ENCODE peak calls at places on chromosomes 16 and 17, in five cellular contexts. One of them, this sample, is unnamed.

GRCh38 chr16:716250-716607 is 1.3 kb downstream of the METRN start:
- DNase-seq in fibroblast of the aortic adventitia: peak
- DNase-seq in HFF-Myc: no peak
- DNase-seq in HAP-1: peak
- DNase-seq in CD8-positive, alpha-beta T cell: no peak
- DNase-seq in this sample: peak

GRCh38 chr16:13436641-13437423 is 483.1 kb upstream of the ERCC4 start:
- DNase-seq in fibroblast of the aortic adventitia: no peak
- DNase-seq in HFF-Myc: no peak
- DNase-seq in HAP-1: no peak
- DNase-seq in CD8-positive, alpha-beta T cell: no peak
- DNase-seq in this sample: no peak

GRCh38 chr17:16150251-16150859 is 65.0 kb downstream of the NCOR1 start:
- DNase-seq in fibroblast of the aortic adventitia: peak
- DNase-seq in HFF-Myc: peak
- DNase-seq in HAP-1: no peak
- DNase-seq in CD8-positive, alpha-beta T cell: no peak
- DNase-seq in this sample: no peak

GRCh38 chr16:19071811-19072777 is 4.7 kb downstream of the COQ7 start:
- DNase-seq in fibroblast of the aortic adventitia: peak
- DNase-seq in HFF-Myc: no peak
- DNase-seq in HAP-1: peak
- DNase-seq in CD8-positive, alpha-beta T cell: peak
- DNase-seq in this sample: peak

GRCh38 chr17:55785181-55785580 is 34.3 kb downstream of the PCTP start:
- DNase-seq in fibroblast of the aortic adventitia: no peak
- DNase-seq in HFF-Myc: no peak
- DNase-seq in HAP-1: no peak
- DNase-seq in CD8-positive, alpha-beta T cell: no peak
- DNase-seq in this sample: no peak

GRCh38 chr17:58329808-58330543 is 1.4 kb upstream of the TSPOAP1 start:
- DNase-seq in fibroblast of the aortic adventitia: no peak
- DNase-seq in HFF-Myc: no peak
- DNase-seq in HAP-1: no peak
- DNase-seq in CD8-positive, alpha-beta T cell: no peak
- DNase-seq in this sample: no peak

GRCh38 chr17:80423536-80424225 is 8.7 kb downstream of the ENDOV start:
- DNase-seq in fibroblast of the aortic adventitia: no peak
- DNase-seq in HFF-Myc: no peak
- DNase-seq in HAP-1: no peak
- DNase-seq in CD8-positive, alpha-beta T cell: no peak
- DNase-seq in this sample: no peak

GRCh38 chr17:62565817-62566216 is 61.7 kb upstream of the MRC2 start:
- DNase-seq in fibroblast of the aortic adventitia: peak
- DNase-seq in HFF-Myc: no peak
- DNase-seq in HAP-1: no peak
- DNase-seq in CD8-positive, alpha-beta T cell: no peak
- DNase-seq in this sample: no peak

GRCh38 chr16:25613931-25614330 is 77.8 kb upstream of the HS3ST4 start:
- DNase-seq in fibroblast of the aortic adventitia: no peak
- DNase-seq in HFF-Myc: no peak
- DNase-seq in HAP-1: no peak
- DNase-seq in CD8-positive, alpha-beta T cell: no peak
- DNase-seq in this sample: no peak

GRCh38 chr17:62617894-62618472 is 9.5 kb upstream of the MRC2 start:
- DNase-seq in fibroblast of the aortic adventitia: peak
- DNase-seq in HFF-Myc: peak
- DNase-seq in HAP-1: no peak
- DNase-seq in CD8-positive, alpha-beta T cell: no peak
- DNase-seq in this sample: no peak

GRCh38 chr17:31564883-31565297 is 173.4 kb downstream of the RAB11FIP4 start:
- DNase-seq in fibroblast of the aortic adventitia: no peak
- DNase-seq in HFF-Myc: no peak
- DNase-seq in HAP-1: no peak
- DNase-seq in CD8-positive, alpha-beta T cell: no peak
- DNase-seq in this sample: no peak

GRCh38 chr17:82424001-82424862 is 5.8 kb upstream of the OGFOD3 start:
- DNase-seq in fibroblast of the aortic adventitia: peak
- DNase-seq in HFF-Myc: no peak
- DNase-seq in HAP-1: peak
- DNase-seq in CD8-positive, alpha-beta T cell: peak
- DNase-seq in this sample: no peak

GRCh38 chr17:27576429-27577123 is 54.4 kb upstream of the LGALS9 start:
- DNase-seq in fibroblast of the aortic adventitia: peak
- DNase-seq in HFF-Myc: no peak
- DNase-seq in HAP-1: no peak
- DNase-seq in CD8-positive, alpha-beta T cell: no peak
- DNase-seq in this sample: no peak

GRCh38 chr16:5900046-5900445 is 802.5 kb upstream of the EEF2KMT start:
- DNase-seq in fibroblast of the aortic adventitia: no peak
- DNase-seq in HFF-Myc: no peak
- DNase-seq in HAP-1: no peak
- DNase-seq in CD8-positive, alpha-beta T cell: no peak
- DNase-seq in this sample: no peak

GRCh38 chr17:1909985-1910384 is 80.2 kb downstream of the RPA1 start:
- DNase-seq in fibroblast of the aortic adventitia: no peak
- DNase-seq in HFF-Myc: no peak
- DNase-seq in HAP-1: no peak
- DNase-seq in CD8-positive, alpha-beta T cell: no peak
- DNase-seq in this sample: no peak

GRCh38 chr17:1907818-1908698 is 78.3 kb downstream of the RPA1 start:
- DNase-seq in fibroblast of the aortic adventitia: peak
- DNase-seq in HFF-Myc: no peak
- DNase-seq in HAP-1: no peak
- DNase-seq in CD8-positive, alpha-beta T cell: no peak
- DNase-seq in this sample: no peak

GRCh38 chr17:1907216-1907631 is 77.4 kb downstream of the RPA1 start:
- DNase-seq in fibroblast of the aortic adventitia: no peak
- DNase-seq in HFF-Myc: no peak
- DNase-seq in HAP-1: no peak
- DNase-seq in CD8-positive, alpha-beta T cell: no peak
- DNase-seq in this sample: peak

GRCh38 chr17:1906622-1907021 is 76.8 kb downstream of the RPA1 start:
- DNase-seq in fibroblast of the aortic adventitia: peak
- DNase-seq in HFF-Myc: no peak
- DNase-seq in HAP-1: peak
- DNase-seq in CD8-positive, alpha-beta T cell: no peak
- DNase-seq in this sample: no peak

DNA sequence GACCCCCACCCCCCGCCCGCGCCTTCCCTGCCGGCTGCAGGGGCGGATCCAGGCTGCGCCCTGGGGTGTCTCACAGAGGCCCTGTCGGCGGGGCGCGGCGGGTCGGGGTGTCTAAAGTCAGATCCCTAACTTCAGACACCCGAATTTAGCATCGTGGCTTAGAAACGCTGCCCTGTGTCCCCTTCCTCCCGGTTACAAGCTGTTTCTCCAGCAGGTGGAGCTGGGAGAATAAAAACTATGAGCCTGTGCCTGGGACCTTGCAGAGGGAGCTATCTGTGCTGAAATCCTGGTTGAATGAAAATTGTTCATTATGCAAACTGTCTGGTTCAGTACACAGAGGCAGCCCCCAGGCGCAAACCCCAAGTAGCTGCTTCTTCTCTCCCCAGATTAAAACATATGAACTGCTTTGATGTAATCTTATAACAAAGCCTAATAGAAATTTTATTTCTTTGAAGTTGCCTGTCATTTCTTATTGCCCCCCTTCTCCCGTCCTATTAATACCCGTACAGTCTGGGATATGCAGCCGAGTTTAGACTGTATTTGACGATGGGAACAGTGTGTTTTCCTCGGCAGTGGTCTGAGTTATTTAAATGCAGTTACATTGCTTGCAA is 79.0 kb downstream of the RPA1 start:
- DNase-seq in fibroblast of the aortic adventitia: peak
- DNase-seq in HFF-Myc: peak
- DNase-seq in HAP-1: peak
- DNase-seq in CD8-positive, alpha-beta T cell: no peak
- DNase-seq in this sample: no peak
- H3K4me3 ChIP-seq in fibroblast of the aortic adventitia: peak
- H3K4me3 ChIP-seq in HFF-Myc: peak
- H3K4me3 ChIP-seq in HAP-1: no peak
- H3K4me3 ChIP-seq in CD8-positive, alpha-beta T cell: peak
- H3K4me3 ChIP-seq in this sample: peak

GRCh38 chr17:75665981-75666380 is 973 bp downstream of the RECQL5 start:
- DNase-seq in fibroblast of the aortic adventitia: no peak
- DNase-seq in HFF-Myc: no peak
- DNase-seq in HAP-1: no peak
- DNase-seq in CD8-positive, alpha-beta T cell: no peak
- DNase-seq in this sample: no peak
- H3K4me3 ChIP-seq in fibroblast of the aortic adventitia: peak
- H3K4me3 ChIP-seq in HFF-Myc: peak
- H3K4me3 ChIP-seq in HAP-1: peak
- H3K4me3 ChIP-seq in CD8-positive, alpha-beta T cell: peak
- H3K4me3 ChIP-seq in this sample: peak

DNA sequence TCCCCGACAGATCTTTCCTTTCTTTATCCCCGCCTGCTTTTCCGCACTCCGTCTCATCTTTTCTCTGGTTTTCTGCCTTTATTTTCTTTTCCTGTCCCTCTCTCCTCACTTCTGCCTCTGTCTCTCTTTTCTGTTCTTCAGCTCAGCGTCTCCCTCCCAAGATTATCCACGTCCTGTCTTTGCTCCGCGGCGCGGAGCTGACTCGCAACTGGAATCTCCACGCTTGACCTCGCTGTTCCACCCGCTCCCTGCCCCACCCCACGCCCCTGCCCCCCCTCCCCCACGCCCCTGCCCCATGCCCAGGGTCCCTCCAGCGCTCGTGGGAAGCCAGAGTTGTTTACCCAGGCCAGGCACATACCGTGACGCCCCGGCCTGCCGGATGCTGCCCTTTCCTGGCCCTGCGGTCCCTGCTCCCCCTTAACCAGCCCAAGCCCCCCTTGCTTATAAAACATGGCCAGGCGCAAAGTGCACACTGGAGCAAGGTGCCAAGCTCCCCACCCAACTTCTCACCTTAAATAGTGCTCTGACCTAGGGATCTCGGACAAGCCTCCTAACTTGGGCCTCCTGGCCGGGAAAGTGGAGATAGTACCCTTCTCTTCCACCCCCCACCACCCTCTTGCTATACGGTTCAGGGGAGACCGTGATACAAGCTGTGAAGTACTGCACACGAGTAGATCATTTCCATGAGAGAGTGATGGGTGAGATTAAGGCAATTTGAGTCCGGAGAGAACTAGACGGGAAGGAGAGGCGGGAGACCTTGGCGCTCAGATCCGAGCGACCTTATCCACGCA is 4.7 kb upstream of the LHX1 start:
- DNase-seq in fibroblast of the aortic adventitia: no peak
- DNase-seq in HFF-Myc: no peak
- DNase-seq in HAP-1: no peak
- DNase-seq in CD8-positive, alpha-beta T cell: no peak
- DNase-seq in this sample: no peak
- H3K4me3 ChIP-seq in fibroblast of the aortic adventitia: no peak
- H3K4me3 ChIP-seq in HFF-Myc: no peak
- H3K4me3 ChIP-seq in HAP-1: no peak
- H3K4me3 ChIP-seq in CD8-positive, alpha-beta T cell: peak
- H3K4me3 ChIP-seq in this sample: no peak

GRCh38 chr16:4624827-4625616 is 396 bp downstream of the MGRN1 start:
- DNase-seq in fibroblast of the aortic adventitia: peak
- DNase-seq in HFF-Myc: no peak
- DNase-seq in HAP-1: peak
- DNase-seq in CD8-positive, alpha-beta T cell: no peak
- DNase-seq in this sample: peak
- H3K4me3 ChIP-seq in fibroblast of the aortic adventitia: peak
- H3K4me3 ChIP-seq in HFF-Myc: peak
- H3K4me3 ChIP-seq in HAP-1: peak
- H3K4me3 ChIP-seq in CD8-positive, alpha-beta T cell: peak
- H3K4me3 ChIP-seq in this sample: peak

DNA sequence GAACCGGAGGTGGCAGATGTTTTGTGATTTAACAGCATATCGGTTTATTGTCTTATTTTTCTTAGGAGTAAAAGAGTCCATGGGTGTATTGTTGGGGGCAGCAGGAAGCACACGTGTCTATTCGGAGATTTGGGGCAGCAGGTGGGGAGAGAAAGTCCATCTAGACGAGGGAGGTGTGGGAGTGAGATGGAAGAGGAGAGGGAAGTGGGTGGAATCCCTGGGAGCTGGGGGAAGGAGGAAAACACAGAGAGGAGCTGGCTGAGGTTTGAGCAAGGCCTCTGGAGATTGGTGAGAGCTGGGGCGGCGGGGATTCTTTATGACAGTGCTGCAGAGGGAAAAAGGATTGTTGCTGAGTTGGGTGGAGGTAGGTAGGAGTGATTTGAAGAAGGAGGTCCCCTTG is 72.1 kb downstream of the PRKCB start:
- DNase-seq in fibroblast of the aortic adventitia: no peak
- DNase-seq in HFF-Myc: no peak
- DNase-seq in HAP-1: no peak
- DNase-seq in CD8-positive, alpha-beta T cell: no peak
- DNase-seq in this sample: no peak
- H3K4me3 ChIP-seq in fibroblast of the aortic adventitia: no peak
- H3K4me3 ChIP-seq in HFF-Myc: no peak
- H3K4me3 ChIP-seq in HAP-1: no peak
- H3K4me3 ChIP-seq in CD8-positive, alpha-beta T cell: no peak
- H3K4me3 ChIP-seq in this sample: no peak

GRCh38 chr16:9095998-9096397 is 4.6 kb downstream of the HAPSTR1 start:
- DNase-seq in fibroblast of the aortic adventitia: no peak
- DNase-seq in HFF-Myc: no peak
- DNase-seq in HAP-1: no peak
- DNase-seq in CD8-positive, alpha-beta T cell: no peak
- DNase-seq in this sample: no peak
- H3K4me3 ChIP-seq in fibroblast of the aortic adventitia: peak
- H3K4me3 ChIP-seq in HFF-Myc: peak
- H3K4me3 ChIP-seq in HAP-1: no peak
- H3K4me3 ChIP-seq in CD8-positive, alpha-beta T cell: peak
- H3K4me3 ChIP-seq in this sample: no peak

This sample was measured in dorsolateral prefrontal cortex.